ENCODE peak calls at places on chromosomes 13 and 19, in five cellular contexts. One of them, this sample, is unnamed.

GRCh38 chr19:4329858-4330257 is 8.8 kb downstream of the STAP2 start:
- DNase-seq in H1: no peak
- DNase-seq in K562: no peak
- DNase-seq in GM12878: no peak
- DNase-seq in HepG2: no peak
- DNase-seq in this sample: no peak

GRCh38 chr13:97142452-97142851 is 79.7 kb upstream of the MBNL2 start:
- DNase-seq in H1: no peak
- DNase-seq in K562: peak
- DNase-seq in GM12878: no peak
- DNase-seq in HepG2: peak
- DNase-seq in this sample: peak

GRCh38 chr19:36106441-36106840 is 4.5 kb upstream of the OVOL3 start:
- DNase-seq in H1: no peak
- DNase-seq in K562: no peak
- DNase-seq in GM12878: no peak
- DNase-seq in HepG2: no peak
- DNase-seq in this sample: no peak

GRCh38 chr13:102700088-102701031 is 5.5 kb upstream of the METTL21C start:
- DNase-seq in H1: no peak
- DNase-seq in K562: no peak
- DNase-seq in GM12878: no peak
- DNase-seq in HepG2: no peak
- DNase-seq in this sample: no peak

GRCh38 chr19:2363419-2363818 is 3.4 kb downstream of the TMPRSS9 start:
- DNase-seq in H1: no peak
- DNase-seq in K562: no peak
- DNase-seq in GM12878: no peak
- DNase-seq in HepG2: no peak
- DNase-seq in this sample: no peak

GRCh38 chr13:41802684-41803554 is 158.0 kb downstream of the VWA8 start:
- DNase-seq in H1: no peak
- DNase-seq in K562: no peak
- DNase-seq in GM12878: no peak
- DNase-seq in HepG2: no peak
- DNase-seq in this sample: no peak

GRCh38 chr19:31270897-31271568 is 78.2 kb downstream of the TSHZ3 start:
- DNase-seq in H1: no peak
- DNase-seq in K562: no peak
- DNase-seq in GM12878: no peak
- DNase-seq in HepG2: no peak
- DNase-seq in this sample: no peak

GRCh38 chr19:46529622-46530451 is 34.2 kb upstream of the PNMA8B start:
- DNase-seq in H1: no peak
- DNase-seq in K562: peak
- DNase-seq in GM12878: no peak
- DNase-seq in HepG2: peak
- DNase-seq in this sample: no peak

GRCh38 chr19:35226748-35227147 is 1.8 kb downstream of the FAM187B start:
- DNase-seq in H1: no peak
- DNase-seq in K562: no peak
- DNase-seq in GM12878: no peak
- DNase-seq in HepG2: no peak
- DNase-seq in this sample: no peak

GRCh38 chr13:102097708-102098107 is 304.1 kb downstream of the FGF14 start:
- DNase-seq in H1: no peak
- DNase-seq in K562: no peak
- DNase-seq in GM12878: no peak
- DNase-seq in HepG2: no peak
- DNase-seq in this sample: no peak

DNA sequence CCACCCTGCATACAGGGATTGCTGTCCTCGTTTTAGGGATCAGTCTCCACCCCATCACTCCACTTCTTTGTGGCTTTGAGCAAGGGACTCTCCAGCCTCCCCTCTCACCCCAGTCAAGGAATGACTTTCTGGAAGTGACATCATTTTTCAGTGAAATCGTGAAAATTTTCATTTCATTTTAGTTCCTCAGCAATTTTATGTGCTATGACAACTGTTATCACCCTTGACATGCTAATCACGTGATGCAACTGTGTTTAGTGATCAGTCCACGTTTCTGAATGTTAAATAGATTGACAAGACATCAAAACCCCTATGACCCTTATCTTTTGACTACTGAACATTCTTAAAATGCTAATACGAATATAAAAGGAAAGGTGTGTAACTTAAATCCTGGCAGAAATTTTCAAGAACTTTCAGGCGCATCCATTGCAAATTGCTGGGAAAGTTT is 8.0 kb downstream of the C19orf81 start:
- DNase-seq in H1: no peak
- DNase-seq in K562: peak
- DNase-seq in GM12878: no peak
- DNase-seq in HepG2: no peak
- DNase-seq in this sample: no peak
- TF ChIP-seq ZNF274 in H1: no peak
- TF ChIP-seq ZNF274 in K562: no peak
- TF ChIP-seq ZNF274 in GM12878: no peak
- TF ChIP-seq ZNF274 in HepG2: no peak
- TF ChIP-seq ZNF274 in this sample: no peak

GRCh38 chr19:554817-555216 is 11.0 kb downstream of the GZMM start:
- DNase-seq in H1: no peak
- DNase-seq in K562: no peak
- DNase-seq in GM12878: no peak
- DNase-seq in HepG2: no peak
- DNase-seq in this sample: no peak

GRCh38 chr19:555474-555808 is 11.6 kb downstream of the GZMM start:
- DNase-seq in H1: no peak
- DNase-seq in K562: no peak
- DNase-seq in GM12878: no peak
- DNase-seq in HepG2: no peak
- DNase-seq in this sample: no peak

GRCh38 chr19:556611-557382 is 12.9 kb downstream of the GZMM start:
- DNase-seq in H1: no peak
- DNase-seq in K562: peak
- DNase-seq in GM12878: no peak
- DNase-seq in HepG2: peak
- DNase-seq in this sample: no peak

GRCh38 chr19:558770-559439 is 13.5 kb upstream of the BSG start:
- DNase-seq in H1: no peak
- DNase-seq in K562: no peak
- DNase-seq in GM12878: no peak
- DNase-seq in HepG2: peak
- DNase-seq in this sample: no peak
- H3K9ac ChIP-seq in H1: no peak
- H3K9ac ChIP-seq in K562: no peak
- H3K9ac ChIP-seq in GM12878: no peak
- H3K9ac ChIP-seq in HepG2: peak
- H3K9ac ChIP-seq in this sample: no peak

DNA sequence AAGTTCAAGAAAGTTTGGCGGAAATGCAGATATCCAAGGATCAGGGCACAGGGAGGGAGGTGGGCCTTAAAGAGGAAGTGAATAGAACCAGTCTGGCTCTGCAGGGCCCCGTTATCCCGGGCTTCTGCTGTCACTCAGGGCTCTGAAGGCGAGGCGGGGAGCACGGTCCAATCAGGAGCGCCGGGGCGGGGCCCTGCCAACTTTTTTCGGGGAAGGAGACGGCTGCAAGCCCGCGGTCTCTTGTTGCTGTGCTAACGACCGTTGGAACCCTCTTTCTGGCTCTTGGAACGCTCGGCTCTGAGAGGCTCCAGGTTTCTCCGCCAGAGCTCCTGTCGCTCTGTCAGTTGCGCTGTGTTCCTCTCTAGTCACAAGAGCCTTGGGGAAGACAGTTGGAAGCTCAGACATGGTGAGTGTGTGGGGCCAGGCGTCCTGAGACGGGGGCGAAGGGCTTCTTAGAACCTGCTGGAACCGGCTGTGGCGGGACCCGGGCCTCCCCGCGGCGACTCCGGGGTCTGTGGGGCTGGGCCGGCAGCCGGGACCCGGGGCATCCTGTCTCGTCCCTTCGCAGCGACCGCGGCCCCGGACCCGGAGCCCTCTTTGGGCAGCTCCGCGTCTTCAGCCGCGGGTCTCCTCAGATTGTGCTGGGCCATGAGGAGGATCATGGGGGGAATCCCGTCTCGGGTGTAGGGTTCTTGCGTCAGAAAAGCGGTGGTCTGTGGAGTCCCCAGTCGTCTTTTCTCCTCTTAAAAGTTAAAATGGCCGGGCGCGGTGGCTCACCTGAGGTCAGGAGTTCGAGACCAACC is 27.7 kb downstream of the ZNF844 start:
- DNase-seq in H1: peak
- DNase-seq in K562: peak
- DNase-seq in GM12878: peak
- DNase-seq in HepG2: peak
- DNase-seq in this sample: no peak
- TF ChIP-seq CEBPB in H1: no peak
- TF ChIP-seq CEBPB in K562: no peak
- TF ChIP-seq CEBPB in GM12878: no peak
- TF ChIP-seq CEBPB in HepG2: no peak
- TF ChIP-seq CEBPB in this sample: no peak

GRCh38 chr13:44726214-44726613 is 150.1 kb upstream of the TSC22D1 start:
- DNase-seq in H1: no peak
- DNase-seq in K562: no peak
- DNase-seq in GM12878: no peak
- DNase-seq in HepG2: no peak
- DNase-seq in this sample: no peak
- TF ChIP-seq ZNF274 in H1: no peak
- TF ChIP-seq ZNF274 in K562: no peak
- TF ChIP-seq ZNF274 in GM12878: no peak
- TF ChIP-seq ZNF274 in HepG2: no peak
- TF ChIP-seq ZNF274 in this sample: no peak